ENCODE peak calls at places on chromosomes 3 and 15, in eight cellular contexts. One of them, this sample, is unnamed.

GRCh38 chr3:119301001-119301400 is 6.8 kb downstream of the ARHGAP31 start:
- DNase-seq in cardiac fibroblast: no peak
- DNase-seq in NB4: no peak
- DNase-seq in neural progenitor cell: no peak
- DNase-seq in PC-3: no peak
- DNase-seq in heart right ventricle: no peak
- DNase-seq in astrocyte: no peak
- DNase-seq in Panc1: no peak
- DNase-seq in this sample: no peak

GRCh38 chr3:186320862-186321568 is 41.0 kb downstream of the DGKG start:
- DNase-seq in cardiac fibroblast: no peak
- DNase-seq in NB4: no peak
- DNase-seq in neural progenitor cell: no peak
- DNase-seq in PC-3: peak; percentile 33
- DNase-seq in heart right ventricle: no peak
- DNase-seq in astrocyte: peak; percentile 37
- DNase-seq in Panc1: no peak
- DNase-seq in this sample: peak; percentile 96

GRCh38 chr15:62896380-62896866 is 146.1 kb upstream of the TPM1 start:
- DNase-seq in cardiac fibroblast: no peak
- DNase-seq in NB4: no peak
- DNase-seq in neural progenitor cell: no peak
- DNase-seq in PC-3: peak; percentile 94
- DNase-seq in heart right ventricle: no peak
- DNase-seq in astrocyte: no peak
- DNase-seq in Panc1: no peak
- DNase-seq in this sample: peak; percentile 97

GRCh38 chr3:126659915-126660886 is 5.3 kb upstream of the TXNRD3 start:
- DNase-seq in cardiac fibroblast: no peak
- DNase-seq in NB4: peak; percentile 16
- DNase-seq in neural progenitor cell: peak; percentile 47
- DNase-seq in PC-3: peak; percentile 56
- DNase-seq in heart right ventricle: no peak
- DNase-seq in astrocyte: no peak
- DNase-seq in Panc1: no peak
- DNase-seq in this sample: no peak

GRCh38 chr3:81308296-81308695 is 453.1 kb downstream of the GBE1 start:
- DNase-seq in cardiac fibroblast: peak; percentile 5
- DNase-seq in NB4: no peak
- DNase-seq in neural progenitor cell: no peak
- DNase-seq in PC-3: peak; percentile 41
- DNase-seq in heart right ventricle: no peak
- DNase-seq in astrocyte: peak; percentile 57
- DNase-seq in Panc1: no peak
- DNase-seq in this sample: peak; percentile 49

GRCh38 chr3:29186131-29186599 is 94.7 kb upstream of the RBMS3 start:
- DNase-seq in cardiac fibroblast: peak; percentile 82
- DNase-seq in NB4: no peak
- DNase-seq in neural progenitor cell: no peak
- DNase-seq in PC-3: peak; percentile 97
- DNase-seq in heart right ventricle: no peak
- DNase-seq in astrocyte: peak; percentile 99
- DNase-seq in Panc1: no peak
- DNase-seq in this sample: peak; percentile 79

GRCh38 chr3:113264249-113264648 is 52.9 kb downstream of the BOC start:
- DNase-seq in cardiac fibroblast: no peak
- DNase-seq in NB4: no peak
- DNase-seq in neural progenitor cell: peak; percentile 89
- DNase-seq in PC-3: no peak
- DNase-seq in heart right ventricle: no peak
- DNase-seq in astrocyte: no peak
- DNase-seq in Panc1: no peak
- DNase-seq in this sample: no peak

GRCh38 chr15:48393650-48394049 is 62.4 kb downstream of the DUT start:
- DNase-seq in cardiac fibroblast: peak; percentile 83
- DNase-seq in NB4: no peak
- DNase-seq in neural progenitor cell: no peak
- DNase-seq in PC-3: no peak
- DNase-seq in heart right ventricle: no peak
- DNase-seq in astrocyte: peak; percentile 80
- DNase-seq in Panc1: no peak
- DNase-seq in this sample: no peak

GRCh38 chr15:60695713-60696522 is 217.0 kb upstream of the ICE2 start:
- DNase-seq in cardiac fibroblast: no peak
- DNase-seq in NB4: no peak
- DNase-seq in neural progenitor cell: no peak
- DNase-seq in PC-3: no peak
- DNase-seq in heart right ventricle: no peak
- DNase-seq in astrocyte: peak; percentile 47
- DNase-seq in Panc1: no peak
- DNase-seq in this sample: peak; percentile 20

GRCh38 chr3:195546130-195546560 is 3.0 kb upstream of the PPP1R2 start:
- DNase-seq in cardiac fibroblast: peak; percentile 92
- DNase-seq in NB4: no peak
- DNase-seq in neural progenitor cell: no peak
- DNase-seq in PC-3: peak; percentile 98
- DNase-seq in heart right ventricle: no peak
- DNase-seq in astrocyte: peak; percentile 83
- DNase-seq in Panc1: peak; percentile 82
- DNase-seq in this sample: peak; percentile 96

GRCh38 chr3:29720660-29721059 is 439.8 kb downstream of the RBMS3 start:
- DNase-seq in cardiac fibroblast: no peak
- DNase-seq in NB4: no peak
- DNase-seq in neural progenitor cell: no peak
- DNase-seq in PC-3: no peak
- DNase-seq in heart right ventricle: no peak
- DNase-seq in astrocyte: no peak
- DNase-seq in Panc1: no peak
- DNase-seq in this sample: no peak

GRCh38 chr3:134494539-134494938 is 8.7 kb downstream of the CEP63 start:
- DNase-seq in cardiac fibroblast: no peak
- DNase-seq in NB4: peak; percentile 87
- DNase-seq in neural progenitor cell: no peak
- DNase-seq in PC-3: no peak
- DNase-seq in heart right ventricle: no peak
- DNase-seq in astrocyte: no peak
- DNase-seq in Panc1: no peak
- DNase-seq in this sample: no peak

GRCh38 chr3:31798840-31799239 is 182.2 kb downstream of the OSBPL10 start:
- DNase-seq in cardiac fibroblast: no peak
- DNase-seq in NB4: no peak
- DNase-seq in neural progenitor cell: no peak
- DNase-seq in PC-3: no peak
- DNase-seq in heart right ventricle: no peak
- DNase-seq in astrocyte: no peak
- DNase-seq in Panc1: no peak
- DNase-seq in this sample: no peak

GRCh38 chr3:31802981-31803380 is 178.1 kb downstream of the OSBPL10 start:
- DNase-seq in cardiac fibroblast: no peak
- DNase-seq in NB4: peak; percentile 37
- DNase-seq in neural progenitor cell: no peak
- DNase-seq in PC-3: no peak
- DNase-seq in heart right ventricle: no peak
- DNase-seq in astrocyte: no peak
- DNase-seq in Panc1: no peak
- DNase-seq in this sample: no peak

GRCh38 chr3:31804251-31805051 is 176.6 kb downstream of the OSBPL10 start:
- DNase-seq in cardiac fibroblast: no peak
- DNase-seq in NB4: no peak
- DNase-seq in neural progenitor cell: no peak
- DNase-seq in PC-3: peak; percentile 32
- DNase-seq in heart right ventricle: no peak
- DNase-seq in astrocyte: no peak
- DNase-seq in Panc1: no peak
- DNase-seq in this sample: peak; percentile 33

GRCh38 chr3:31800436-31800835 is 180.6 kb downstream of the OSBPL10 start:
- DNase-seq in cardiac fibroblast: no peak
- DNase-seq in NB4: no peak
- DNase-seq in neural progenitor cell: no peak
- DNase-seq in PC-3: no peak
- DNase-seq in heart right ventricle: no peak
- DNase-seq in astrocyte: no peak
- DNase-seq in Panc1: no peak
- DNase-seq in this sample: no peak
- TF ChIP-seq CTCF in cardiac fibroblast: no peak
- TF ChIP-seq CTCF in NB4: no peak
- TF ChIP-seq CTCF in neural progenitor cell: no peak
- TF ChIP-seq CTCF in PC-3: no peak
- TF ChIP-seq CTCF in heart right ventricle: no peak
- TF ChIP-seq CTCF in astrocyte: no peak
- TF ChIP-seq CTCF in Panc1: no peak
- TF ChIP-seq CTCF in this sample: no peak

GRCh38 chr3:69105320-69105719 is 17.1 kb downstream of the LMOD3 start:
- DNase-seq in cardiac fibroblast: peak; percentile 39
- DNase-seq in NB4: peak; percentile 36
- DNase-seq in neural progenitor cell: no peak
- DNase-seq in PC-3: no peak
- DNase-seq in heart right ventricle: no peak
- DNase-seq in astrocyte: no peak
- DNase-seq in Panc1: no peak
- DNase-seq in this sample: no peak
- H3K4me3 ChIP-seq in cardiac fibroblast: no peak overlapping the region
- H3K4me3 ChIP-seq in NB4: no peak overlapping the region
- H3K4me3 ChIP-seq in neural progenitor cell: no peak overlapping the region
- H3K4me3 ChIP-seq in PC-3: no peak overlapping the region
- H3K4me3 ChIP-seq in heart right ventricle: no peak overlapping the region
- H3K4me3 ChIP-seq in astrocyte: no peak overlapping the region
- H3K4me3 ChIP-seq in Panc1: no peak overlapping the region
- H3K4me3 ChIP-seq in this sample: no peak overlapping the region

GRCh38 chr3:5095879-5096278 is 26.2 kb upstream of the ARL8B start:
- DNase-seq in cardiac fibroblast: peak; percentile 58
- DNase-seq in NB4: no peak
- DNase-seq in neural progenitor cell: peak; percentile 61
- DNase-seq in PC-3: no peak
- DNase-seq in heart right ventricle: peak; percentile 45
- DNase-seq in astrocyte: peak; percentile 13
- DNase-seq in Panc1: no peak
- DNase-seq in this sample: no peak
- TF ChIP-seq CTCF in cardiac fibroblast: no peak
- TF ChIP-seq CTCF in NB4: no peak
- TF ChIP-seq CTCF in neural progenitor cell: peak; percentile 48
- TF ChIP-seq CTCF in PC-3: no peak
- TF ChIP-seq CTCF in heart right ventricle: no peak
- TF ChIP-seq CTCF in astrocyte: peak; percentile 6
- TF ChIP-seq CTCF in Panc1: no peak
- TF ChIP-seq CTCF in this sample: no peak

GRCh38 chr3:93983408-93983807 is 3.5 kb downstream of the ARL13B start:
- DNase-seq in cardiac fibroblast: no peak
- DNase-seq in NB4: no peak
- DNase-seq in neural progenitor cell: no peak
- DNase-seq in PC-3: no peak
- DNase-seq in heart right ventricle: no peak
- DNase-seq in astrocyte: no peak
- DNase-seq in Panc1: no peak
- DNase-seq in this sample: no peak

GRCh38 chr3:93979850-93980677 is at the start of gene ARL13B:
- DNase-seq in cardiac fibroblast: peak; percentile 99
- DNase-seq in NB4: peak; percentile 96
- DNase-seq in neural progenitor cell: peak; percentile 99
- DNase-seq in PC-3: peak; percentile 99
- DNase-seq in heart right ventricle: peak; percentile 96
- DNase-seq in astrocyte: peak; percentile 98
- DNase-seq in Panc1: peak; percentile 95
- DNase-seq in this sample: peak; percentile 97

GRCh38 chr3:93984618-93985017 is 4.7 kb downstream of the ARL13B start:
- DNase-seq in cardiac fibroblast: no peak
- DNase-seq in NB4: no peak
- DNase-seq in neural progenitor cell: no peak
- DNase-seq in PC-3: no peak
- DNase-seq in heart right ventricle: no peak
- DNase-seq in astrocyte: no peak
- DNase-seq in Panc1: no peak
- DNase-seq in this sample: no peak

GRCh38 chr3:93981649-93982048 is 1.7 kb downstream of the ARL13B start:
- DNase-seq in cardiac fibroblast: no peak
- DNase-seq in NB4: no peak
- DNase-seq in neural progenitor cell: no peak
- DNase-seq in PC-3: no peak
- DNase-seq in heart right ventricle: no peak
- DNase-seq in astrocyte: no peak
- DNase-seq in Panc1: no peak
- DNase-seq in this sample: no peak
- H3K4me3 ChIP-seq in cardiac fibroblast: no peak overlapping the region
- H3K4me3 ChIP-seq in NB4: no peak overlapping the region
- H3K4me3 ChIP-seq in neural progenitor cell: peak overlapping the region; percentile 74
- H3K4me3 ChIP-seq in PC-3: peak overlapping the region; percentile 89
- H3K4me3 ChIP-seq in heart right ventricle: no peak overlapping the region
- H3K4me3 ChIP-seq in astrocyte: no peak overlapping the region
- H3K4me3 ChIP-seq in Panc1: peak overlapping the region; percentile 82
- H3K4me3 ChIP-seq in this sample: no peak overlapping the region

GRCh38 chr3:123847209-123847608 is 36.9 kb downstream of the MYLK start:
- DNase-seq in cardiac fibroblast: no peak
- DNase-seq in NB4: no peak
- DNase-seq in neural progenitor cell: no peak
- DNase-seq in PC-3: no peak
- DNase-seq in heart right ventricle: no peak
- DNase-seq in astrocyte: no peak
- DNase-seq in Panc1: no peak
- DNase-seq in this sample: no peak
- TF ChIP-seq CTCF in cardiac fibroblast: no peak
- TF ChIP-seq CTCF in NB4: no peak
- TF ChIP-seq CTCF in neural progenitor cell: no peak
- TF ChIP-seq CTCF in PC-3: no peak
- TF ChIP-seq CTCF in heart right ventricle: no peak
- TF ChIP-seq CTCF in astrocyte: no peak
- TF ChIP-seq CTCF in Panc1: no peak
- TF ChIP-seq CTCF in this sample: no peak

GRCh38 chr3:135895734-135896121 is 69.8 kb upstream of the PPP2R3A start:
- DNase-seq in cardiac fibroblast: no peak
- DNase-seq in NB4: no peak
- DNase-seq in neural progenitor cell: no peak
- DNase-seq in PC-3: peak; percentile 27
- DNase-seq in heart right ventricle: no peak
- DNase-seq in astrocyte: peak; percentile 47
- DNase-seq in Panc1: no peak
- DNase-seq in this sample: no peak
- H3K4me3 ChIP-seq in cardiac fibroblast: no peak overlapping the region
- H3K4me3 ChIP-seq in NB4: no peak overlapping the region
- H3K4me3 ChIP-seq in neural progenitor cell: no peak overlapping the region
- H3K4me3 ChIP-seq in PC-3: no peak overlapping the region
- H3K4me3 ChIP-seq in heart right ventricle: no peak overlapping the region
- H3K4me3 ChIP-seq in astrocyte: no peak overlapping the region
- H3K4me3 ChIP-seq in Panc1: no peak overlapping the region
- H3K4me3 ChIP-seq in this sample: no peak overlapping the region